ENCODE peak calls at places on chromosomes 7 and 10, in six cellular contexts. M is HCT116, W is adrenal gland, S is transverse colon, H is spleen, G is breast epithelium. P is an unnamed sample.

GRCh38 chr7:127770870-127771269 is 118.9 kb downstream of the SND1 start:
- DNase-seq in M (no peak), W (no peak), S (no peak), G (no peak), H (no peak), P (no peak)

GRCh38 chr10:28179490-28180099 is 123.3 kb downstream of the MPP7 start:
- DNase-seq in G (no peak), W (peak; percentile 38), M (peak; percentile 69), S (no peak), H (no peak), P (peak; percentile 9)

GRCh38 chr7:110677405-110677804 is 413.5 kb upstream of the LRRN3 start:
- DNase-seq in M (no peak), S (no peak), G (no peak), H (no peak), W (no peak), P (no peak)

GRCh38 chr10:92573091-92573797 is 649 bp downstream of the IDE start:
- DNase-seq in G (no peak), W (peak; percentile 47), S (peak; percentile 38), M (no peak), H (peak; percentile 80), P (no peak)

GRCh38 chr7:148515237-148515636 is 75.3 kb upstream of the C7orf33 start:
- DNase-seq in H (no peak), M (no peak), S (no peak), W (no peak), G (no peak), P (no peak)

GRCh38 chr7:122092964-122093797 is 50.9 kb downstream of the AASS start:
- DNase-seq in S (peak; percentile 69), M (peak; percentile 61), G (peak; percentile 38), W (peak; percentile 70), H (no peak), P (peak; percentile 23)

GRCh38 chr7:147579148-147579547 is 1011.4 kb upstream of the C7orf33 start:
- DNase-seq in M (no peak), G (no peak), H (no peak), W (no peak), S (no peak), P (no peak)

GRCh38 chr7:151351027-151351426 is 9.4 kb downstream of the NUB1 start:
- DNase-seq in M (no peak), S (peak; percentile 26), H (peak; percentile 84), G (no peak), W (no peak), P (no peak)

GRCh38 chr10:72171175-72171630 is 44.6 kb upstream of the ANAPC16 start:
- DNase-seq in G (peak; percentile 79), S (peak; percentile 66), M (peak; percentile 92), W (no peak), H (no peak), P (no peak)

GRCh38 chr7:5477723-5478531 is 54.3 kb upstream of the TNRC18 start:
- DNase-seq in W (no peak), G (no peak), M (no peak), S (no peak), H (no peak), P (no peak)

GRCh38 chr7:5477126-5477525 is 53.5 kb upstream of the TNRC18 start:
- DNase-seq in W (no peak), H (no peak), S (no peak), M (no peak), G (no peak), P (no peak)

GRCh38 chr7:5479133-5479745 is 55.6 kb upstream of the TNRC18 start:
- DNase-seq in M (no peak), W (no peak), S (no peak), H (no peak), G (no peak), P (no peak)

GRCh38 chr7:5479941-5480517 is 56.4 kb upstream of the TNRC18 start:
- DNase-seq in W (no peak), H (no peak), G (no peak), M (no peak), S (no peak), P (no peak)

GRCh38 chr7:5478568-5479045 is 55.0 kb upstream of the TNRC18 start:
- DNase-seq in G (no peak), S (no peak), H (no peak), W (no peak), M (no peak), P (no peak)
- H3K4me3 ChIP-seq in G (peak overlapping the region; percentile 22), S (peak overlapping the region; percentile 48), H (peak overlapping the region; percentile 47), W (no peak overlapping the region), M (no peak overlapping the region), P (no peak overlapping the region)

DNA sequence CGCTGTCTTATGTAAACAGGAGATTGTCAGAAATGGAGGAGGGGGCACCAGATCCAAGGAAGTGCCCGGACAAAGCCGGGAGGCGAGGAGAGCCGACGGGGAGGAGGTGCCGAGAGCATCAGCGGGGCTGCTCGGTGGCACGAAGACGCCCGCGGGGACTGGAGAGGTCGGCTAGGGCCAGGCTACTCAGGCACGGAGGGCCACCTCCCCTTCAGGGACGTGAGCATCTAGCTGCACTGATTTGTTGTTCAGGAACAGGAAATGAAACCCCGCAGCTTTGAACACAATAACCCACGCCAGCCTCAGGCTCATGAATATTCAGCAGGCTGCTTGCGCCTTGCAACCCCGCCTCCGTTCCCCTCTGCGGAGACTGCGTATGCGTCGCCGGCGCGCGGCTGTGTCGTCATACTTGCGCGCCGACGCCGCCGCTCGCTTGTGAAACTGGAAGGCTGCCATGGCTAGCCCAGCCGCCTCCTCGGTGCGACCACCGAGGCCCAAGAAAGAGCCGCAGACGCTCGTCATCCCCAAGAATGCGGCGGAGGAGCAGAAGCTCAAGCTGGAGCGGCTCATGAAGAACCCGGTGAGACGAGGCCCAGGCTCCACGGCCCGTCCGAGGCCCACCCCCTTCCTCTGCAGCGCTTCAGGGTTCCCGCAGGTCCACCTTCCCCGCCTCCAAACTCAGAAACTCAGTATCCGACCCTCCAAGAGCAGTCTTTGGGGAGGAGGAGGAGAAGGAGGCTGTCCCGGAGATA is at the start of gene PRKRIP1:
- DNase-seq in M (peak; percentile 82), W (peak; percentile 82), H (peak; percentile 96), G (peak; percentile 78), S (peak; percentile 89), P (peak; percentile 84)
- TF ChIP-seq POLR2A in M (no peak), W (peak; percentile 26), H (no peak), G (no peak), S (peak; percentile 68), P (peak; percentile 43)

GRCh38 chr7:116529250-116529649 is 4.4 kb downstream of the CAV1 start:
- DNase-seq in G (no peak), S (no peak), H (no peak), M (no peak), W (no peak), P (no peak)
- H3K4me3 ChIP-seq in G (peak overlapping the region; percentile 15), S (peak overlapping the region; percentile 65), H (no peak overlapping the region), M (no peak overlapping the region), W (no peak overlapping the region), P (peak overlapping the region; percentile 90)

GRCh38 chr7:106279425-106280182 is 5.2 kb downstream of the NAMPT start:
- DNase-seq in H (no peak), W (no peak), S (no peak), M (no peak), G (no peak), P (no peak)

GRCh38 chr7:106277976-106278375 is 6.8 kb downstream of the NAMPT start:
- DNase-seq in S (no peak), M (no peak), G (no peak), W (no peak), H (no peak), P (no peak)

GRCh38 chr7:106278695-106279094 is 6.1 kb downstream of the NAMPT start:
- DNase-seq in G (no peak), W (no peak), S (no peak), H (no peak), M (no peak), P (no peak)

GRCh38 chr7:106273009-106273695 is 11.6 kb downstream of the NAMPT start:
- DNase-seq in G (no peak), H (no peak), W (no peak), S (no peak), M (no peak), P (no peak)

GRCh38 chr7:106276513-106276912 is 8.3 kb downstream of the NAMPT start:
- DNase-seq in M (no peak), G (no peak), S (no peak), H (no peak), W (no peak), P (no peak)
- TF ChIP-seq POLR2A in M (no peak), G (no peak), S (no peak), H (no peak), W (peak; percentile 15), P (no peak)

DNA sequence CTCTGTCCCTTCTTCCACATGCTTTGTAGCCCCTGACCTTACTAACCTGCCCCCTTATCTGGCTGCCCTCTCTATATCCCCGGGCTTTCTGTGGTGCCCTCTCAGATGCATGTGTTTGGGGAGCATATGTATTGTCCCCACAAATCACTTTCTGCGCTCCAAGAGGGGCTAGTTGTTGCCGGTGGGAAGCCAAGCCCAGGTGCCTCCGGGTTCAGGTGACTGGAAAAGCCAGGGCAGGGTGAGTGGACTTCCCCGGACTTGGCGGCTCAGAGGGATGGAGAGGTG is 7.1 kb downstream of the LBX1 start:
- DNase-seq in W (peak; percentile 15), H (no peak), M (no peak), S (no peak), G (no peak), P (no peak)
- H3K4me3 ChIP-seq in W (no peak overlapping the region), H (peak overlapping the region; percentile 37), M (no peak overlapping the region), S (no peak overlapping the region), G (peak overlapping the region; percentile 70), P (no peak overlapping the region)

GRCh38 chr7:30322656-30323355 is 38.4 kb downstream of the ZNRF2 start:
- DNase-seq in W (no peak), H (no peak), S (no peak), G (no peak), M (no peak), P (no peak)

GRCh38 chr7:30320392-30320791 is 36.0 kb downstream of the ZNRF2 start:
- DNase-seq in S (no peak), H (no peak), W (no peak), M (no peak), G (no peak), P (no peak)

GRCh38 chr7:30321089-30321991 is 36.9 kb downstream of the ZNRF2 start:
- DNase-seq in W (no peak), S (no peak), M (no peak), G (no peak), H (no peak), P (no peak)

GRCh38 chr7:30327813-30328212 is 43.4 kb downstream of the ZNRF2 start:
- DNase-seq in S (no peak), W (no peak), G (no peak), H (no peak), M (no peak), P (no peak)

GRCh38 chr7:30321992-30322637 is 37.7 kb downstream of the ZNRF2 start:
- DNase-seq in H (no peak), S (no peak), G (no peak), W (no peak), M (no peak), P (no peak)
- TF ChIP-seq POLR2A in H (no peak), S (no peak), G (no peak), W (no peak), M (no peak), P (no peak)

GRCh38 chr7:6637544-6638229 is 569 bp downstream of the ZNF316 start:
- DNase-seq in S (peak; percentile 41), G (no peak), W (no peak), M (no peak), H (peak; percentile 92), P (no peak)

GRCh38 chr7:6640246-6640721 is 3.2 kb downstream of the ZNF316 start:
- DNase-seq in G (no peak), S (no peak), W (no peak), H (no peak), M (no peak), P (no peak)

GRCh38 chr7:6636741-6637543 is at the start of gene ZNF316:
- DNase-seq in H (peak; percentile 94), M (no peak), G (no peak), S (peak; percentile 64), W (peak; percentile 73), P (peak; percentile 72)

GRCh38 chr7:6639627-6640026 is 2.5 kb downstream of the ZNF316 start:
- DNase-seq in G (no peak), W (no peak), M (no peak), H (no peak), S (no peak), P (no peak)

GRCh38 chr7:6639032-6639431 is 1.9 kb downstream of the ZNF316 start:
- DNase-seq in H (no peak), M (no peak), W (no peak), G (no peak), S (no peak), P (no peak)
- H3K4me3 ChIP-seq in H (no peak overlapping the region), M (no peak overlapping the region), W (no peak overlapping the region), G (peak overlapping the region; percentile 100), S (no peak overlapping the region), P (no peak overlapping the region)

P was measured in heart left ventricle.